ENCODE peak calls at places on chromosomes 6 and 20, in six cellular contexts. One of them, this sample, is unnamed. For H3K4me1, the result is how much of the 10 kb centered on the place peaks cover.

GRCh38 chr6:8054276-8054675 is 9.9 kb downstream of the BLOC1S5 start:
- DNase-seq in H9: no peak
- DNase-seq in HCT116: no peak
- DNase-seq in aorta: no peak
- DNase-seq in colonic mucosa: no peak
- DNase-seq in CD8-positive, alpha-beta T cell: no peak
- DNase-seq in this sample: no peak

GRCh38 chr6:156846845-156847599 is 69.8 kb downstream of the ARID1B start:
- DNase-seq in H9: no peak
- DNase-seq in HCT116: no peak
- DNase-seq in aorta: no peak
- DNase-seq in colonic mucosa: no peak
- DNase-seq in CD8-positive, alpha-beta T cell: no peak
- DNase-seq in this sample: no peak

GRCh38 chr6:41428402-41428994 is 93.1 kb downstream of the NCR2 start:
- DNase-seq in H9: no peak
- DNase-seq in HCT116: no peak
- DNase-seq in aorta: peak
- DNase-seq in colonic mucosa: peak
- DNase-seq in CD8-positive, alpha-beta T cell: no peak
- DNase-seq in this sample: peak

GRCh38 chr6:140774080-140774505 is 1358.6 kb upstream of the GJE1 start:
- DNase-seq in H9: no peak
- DNase-seq in HCT116: peak
- DNase-seq in aorta: no peak
- DNase-seq in colonic mucosa: no peak
- DNase-seq in CD8-positive, alpha-beta T cell: no peak
- DNase-seq in this sample: no peak

GRCh38 chr6:54217018-54217417 is 91.2 kb upstream of the TINAG start:
- DNase-seq in H9: no peak
- DNase-seq in HCT116: no peak
- DNase-seq in aorta: no peak
- DNase-seq in colonic mucosa: no peak
- DNase-seq in CD8-positive, alpha-beta T cell: no peak
- DNase-seq in this sample: no peak

GRCh38 chr20:53763707-53764415 is 170.2 kb upstream of the ZNF217 start:
- DNase-seq in H9: peak
- DNase-seq in HCT116: no peak
- DNase-seq in aorta: no peak
- DNase-seq in colonic mucosa: peak
- DNase-seq in CD8-positive, alpha-beta T cell: no peak
- DNase-seq in this sample: peak

GRCh38 chr6:1191141-1191630 is 120.7 kb upstream of the FOXQ1 start:
- DNase-seq in H9: no peak
- DNase-seq in HCT116: no peak
- DNase-seq in aorta: no peak
- DNase-seq in colonic mucosa: no peak
- DNase-seq in CD8-positive, alpha-beta T cell: no peak
- DNase-seq in this sample: no peak

GRCh38 chr6:109759098-109759855 is 68.2 kb downstream of the FIG4 start:
- DNase-seq in H9: no peak
- DNase-seq in HCT116: no peak
- DNase-seq in aorta: no peak
- DNase-seq in colonic mucosa: no peak
- DNase-seq in CD8-positive, alpha-beta T cell: no peak
- DNase-seq in this sample: no peak

GRCh38 chr20:60784321-60784720 is 467.7 kb upstream of the CDH4 start:
- DNase-seq in H9: no peak
- DNase-seq in HCT116: no peak
- DNase-seq in aorta: no peak
- DNase-seq in colonic mucosa: no peak
- DNase-seq in CD8-positive, alpha-beta T cell: no peak
- DNase-seq in this sample: no peak

DNA sequence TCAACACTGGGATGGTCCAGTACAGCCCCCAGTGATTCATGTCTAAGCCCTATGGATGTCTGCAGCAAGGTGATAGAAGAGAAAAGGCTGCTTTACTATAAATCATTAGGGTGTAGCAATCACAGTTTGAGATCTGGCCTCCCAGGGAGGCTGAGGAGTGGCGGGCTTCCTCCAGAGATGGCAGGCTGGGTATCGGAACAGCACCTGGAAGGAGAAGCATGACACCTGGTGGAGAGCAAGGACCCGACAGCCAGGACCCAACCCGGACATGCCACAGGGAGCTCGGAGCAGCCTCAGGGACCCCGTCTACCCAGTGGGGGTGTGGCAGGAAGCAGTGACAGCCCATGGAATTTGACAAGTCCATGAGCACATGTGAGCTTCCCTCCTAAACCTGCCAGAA is 114.8 kb upstream of the CD93 start:
- DNase-seq in H9: peak
- DNase-seq in HCT116: peak
- DNase-seq in aorta: no peak
- DNase-seq in colonic mucosa: peak
- DNase-seq in CD8-positive, alpha-beta T cell: no peak
- DNase-seq in this sample: no peak
- H3K4me1 ChIP-seq in H9: under half
- H3K4me1 ChIP-seq in HCT116: under half
- H3K4me1 ChIP-seq in aorta: under half
- H3K4me1 ChIP-seq in colonic mucosa: under half
- H3K4me1 ChIP-seq in CD8-positive, alpha-beta T cell: under half
- H3K4me1 ChIP-seq in this sample: under half

GRCh38 chr6:134515976-134516375 is 198.1 kb upstream of the SGK1 start:
- DNase-seq in H9: no peak
- DNase-seq in HCT116: no peak
- DNase-seq in aorta: no peak
- DNase-seq in colonic mucosa: no peak
- DNase-seq in CD8-positive, alpha-beta T cell: no peak
- DNase-seq in this sample: no peak
- H3K4me1 ChIP-seq in H9: under half
- H3K4me1 ChIP-seq in HCT116: under half
- H3K4me1 ChIP-seq in aorta: under half
- H3K4me1 ChIP-seq in colonic mucosa: under half
- H3K4me1 ChIP-seq in CD8-positive, alpha-beta T cell: under half
- H3K4me1 ChIP-seq in this sample: under half

GRCh38 chr6:135210632-135211305 is 29.7 kb downstream of the MYB start:
- DNase-seq in H9: no peak
- DNase-seq in HCT116: no peak
- DNase-seq in aorta: no peak
- DNase-seq in colonic mucosa: no peak
- DNase-seq in CD8-positive, alpha-beta T cell: no peak
- DNase-seq in this sample: no peak

GRCh38 chr6:135212935-135213334 is 31.8 kb downstream of the MYB start:
- DNase-seq in H9: no peak
- DNase-seq in HCT116: no peak
- DNase-seq in aorta: no peak
- DNase-seq in colonic mucosa: no peak
- DNase-seq in CD8-positive, alpha-beta T cell: no peak
- DNase-seq in this sample: no peak

GRCh38 chr6:135212020-135212806 is 31.1 kb downstream of the MYB start:
- DNase-seq in H9: no peak
- DNase-seq in HCT116: no peak
- DNase-seq in aorta: no peak
- DNase-seq in colonic mucosa: no peak
- DNase-seq in CD8-positive, alpha-beta T cell: no peak
- DNase-seq in this sample: no peak

GRCh38 chr6:135209803-135210202 is 28.7 kb downstream of the MYB start:
- DNase-seq in H9: no peak
- DNase-seq in HCT116: no peak
- DNase-seq in aorta: no peak
- DNase-seq in colonic mucosa: no peak
- DNase-seq in CD8-positive, alpha-beta T cell: no peak
- DNase-seq in this sample: no peak

GRCh38 chr6:135211306-135211702 is 30.2 kb downstream of the MYB start:
- DNase-seq in H9: no peak
- DNase-seq in HCT116: no peak
- DNase-seq in aorta: no peak
- DNase-seq in colonic mucosa: no peak
- DNase-seq in CD8-positive, alpha-beta T cell: no peak
- DNase-seq in this sample: no peak
- H3K4me1 ChIP-seq in H9: under half
- H3K4me1 ChIP-seq in HCT116: under half
- H3K4me1 ChIP-seq in aorta: under half
- H3K4me1 ChIP-seq in colonic mucosa: under half
- H3K4me1 ChIP-seq in CD8-positive, alpha-beta T cell: under half
- H3K4me1 ChIP-seq in this sample: under half

DNA sequence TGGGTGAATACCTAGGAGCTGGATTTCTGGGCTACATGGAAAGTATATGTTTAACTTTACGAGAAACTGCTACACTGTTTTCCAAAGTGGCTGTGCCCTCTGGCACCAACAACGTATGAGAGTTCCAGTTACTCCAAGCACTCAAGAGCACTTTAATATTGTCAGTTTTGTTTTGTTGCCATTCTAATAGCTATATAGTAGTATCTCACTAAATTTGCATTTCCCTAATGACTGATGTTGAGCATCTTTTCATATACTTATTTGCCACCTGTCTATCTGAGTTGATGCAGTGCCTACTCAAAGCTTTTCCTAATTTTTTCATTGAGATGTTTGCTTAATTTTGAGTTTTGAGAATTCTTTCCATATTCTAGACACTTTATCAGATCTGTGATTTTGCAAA is 76.7 kb downstream of the IYD start:
- DNase-seq in H9: no peak
- DNase-seq in HCT116: no peak
- DNase-seq in aorta: no peak
- DNase-seq in colonic mucosa: no peak
- DNase-seq in CD8-positive, alpha-beta T cell: no peak
- DNase-seq in this sample: no peak
- H3K4me1 ChIP-seq in H9: under half
- H3K4me1 ChIP-seq in HCT116: under half
- H3K4me1 ChIP-seq in aorta: under half
- H3K4me1 ChIP-seq in colonic mucosa: under half
- H3K4me1 ChIP-seq in CD8-positive, alpha-beta T cell: under half
- H3K4me1 ChIP-seq in this sample: under half

GRCh38 chr20:44970243-44970757 is 4.0 kb downstream of the STK4 start:
- DNase-seq in H9: no peak
- DNase-seq in HCT116: no peak
- DNase-seq in aorta: no peak
- DNase-seq in colonic mucosa: no peak
- DNase-seq in CD8-positive, alpha-beta T cell: no peak
- DNase-seq in this sample: no peak
- H3K4me1 ChIP-seq in H9: under half
- H3K4me1 ChIP-seq in HCT116: under half
- H3K4me1 ChIP-seq in aorta: under half
- H3K4me1 ChIP-seq in colonic mucosa: under half
- H3K4me1 ChIP-seq in CD8-positive, alpha-beta T cell: under half
- H3K4me1 ChIP-seq in this sample: under half

GRCh38 chr6:149482542-149483261 is 2.1 kb downstream of the ZC3H12D start:
- DNase-seq in H9: no peak
- DNase-seq in HCT116: no peak
- DNase-seq in aorta: no peak
- DNase-seq in colonic mucosa: no peak
- DNase-seq in CD8-positive, alpha-beta T cell: no peak
- DNase-seq in this sample: no peak

GRCh38 chr6:149483849-149484635 is 772 bp downstream of the ZC3H12D start:
- DNase-seq in H9: no peak
- DNase-seq in HCT116: no peak
- DNase-seq in aorta: no peak
- DNase-seq in colonic mucosa: no peak
- DNase-seq in CD8-positive, alpha-beta T cell: no peak
- DNase-seq in this sample: no peak

GRCh38 chr6:149487316-149487715 is 2.5 kb upstream of the ZC3H12D start:
- DNase-seq in H9: no peak
- DNase-seq in HCT116: no peak
- DNase-seq in aorta: no peak
- DNase-seq in colonic mucosa: no peak
- DNase-seq in CD8-positive, alpha-beta T cell: no peak
- DNase-seq in this sample: no peak

GRCh38 chr6:149483302-149483701 is 1.5 kb downstream of the ZC3H12D start:
- DNase-seq in H9: no peak
- DNase-seq in HCT116: no peak
- DNase-seq in aorta: no peak
- DNase-seq in colonic mucosa: no peak
- DNase-seq in CD8-positive, alpha-beta T cell: no peak
- DNase-seq in this sample: no peak

GRCh38 chr6:149484733-149485700 is at the start of gene ZC3H12D:
- DNase-seq in H9: peak
- DNase-seq in HCT116: peak
- DNase-seq in aorta: no peak
- DNase-seq in colonic mucosa: peak
- DNase-seq in CD8-positive, alpha-beta T cell: peak
- DNase-seq in this sample: peak
- H3K4me1 ChIP-seq in H9: under half
- H3K4me1 ChIP-seq in HCT116: under half
- H3K4me1 ChIP-seq in aorta: under half
- H3K4me1 ChIP-seq in colonic mucosa: under half
- H3K4me1 ChIP-seq in CD8-positive, alpha-beta T cell: under half
- H3K4me1 ChIP-seq in this sample: under half

This sample was measured in mucosa of descending colon.